ENCODE peak calls at places on chromosomes 6 and 20, in nine cellular contexts. P is OCI-LY7, Y is GM23248, Z is hepatocyte, N is HCT116, J is SK-N-SH, E is PC-3, C is GM23338, I is neural progenitor cell. X is an unnamed sample.

GRCh38 chr6:37072526-37072925 is 67.1 kb downstream of the FGD2 start:
- DNase-seq in P (no peak), Y (no peak), Z (no peak), N (no peak), J (no peak), E (no peak), C (peak), I (no peak), X (peak)

GRCh38 chr6:81487489-81487888 is 265.0 kb downstream of the TENT5A start:
- DNase-seq in P (no peak), Y (no peak), Z (peak), N (no peak), J (no peak), E (no peak), C (peak), I (no peak), X (no peak)

GRCh38 chr6:17165383-17165782 is 63.5 kb downstream of the STMND1 start:
- DNase-seq in P (no peak), Y (peak), Z (no peak), N (no peak), J (no peak), E (no peak), C (no peak), I (no peak), X (no peak)

GRCh38 chr6:4210619-4211419 is 75.4 kb upstream of the ECI2 start:
- DNase-seq in P (peak), Y (peak), Z (peak), N (peak), J (peak), E (peak), C (peak), I (peak), X (peak)

GRCh38 chr6:154432533-154433476 is 76.2 kb upstream of the IPCEF1 start:
- DNase-seq in P (no peak), Y (peak), Z (no peak), N (no peak), J (no peak), E (no peak), C (no peak), I (no peak), X (no peak)

GRCh38 chr6:136719280-136720044 is 72.8 kb downstream of the MAP3K5 start:
- DNase-seq in P (peak), Y (peak), Z (no peak), N (no peak), J (no peak), E (no peak), C (no peak), I (peak), X (peak)

GRCh38 chr6:152054441-152054840 is 247.0 kb downstream of the ESR1 start:
- DNase-seq in P (no peak), Y (peak), Z (peak), N (peak), J (no peak), E (peak), C (no peak), I (no peak), X (no peak)

GRCh38 chr20:3209023-3209945 is at the start of gene ITPA:
- DNase-seq in P (peak), Y (peak), Z (peak), N (no peak), J (peak), E (peak), C (peak), I (peak), X (peak)

GRCh38 chr20:10626896-10627295 is 46.9 kb downstream of the JAG1 start:
- DNase-seq in P (no peak), Y (no peak), Z (no peak), N (no peak), J (no peak), E (no peak), C (no peak), I (no peak), X (no peak)

GRCh38 chr6:166619912-166620311 is 7.1 kb downstream of the RPS6KA2 start:
- DNase-seq in P (no peak), Y (peak), Z (peak), N (no peak), J (peak), E (peak), C (no peak), I (no peak), X (no peak)

GRCh38 chr6:84976516-84977420 is 212.4 kb upstream of the TBX18 start:
- DNase-seq in P (no peak), Y (no peak), Z (no peak), N (no peak), J (no peak), E (no peak), C (no peak), I (no peak), X (no peak)

GRCh38 chr20:64109390-64109747 is 2.0 kb upstream of the NPBWR2 start:
- DNase-seq in P (no peak), Y (no peak), Z (no peak), N (no peak), J (no peak), E (no peak), C (peak), I (no peak), X (no peak)

GRCh38 chr6:126054258-126054702 is 67.9 kb downstream of the TRMT11 start:
- DNase-seq in P (no peak), Y (no peak), Z (peak), N (no peak), J (peak), E (peak), C (no peak), I (no peak), X (no peak)
- TF ChIP-seq EZH2phosphoT487 in P (no peak), Y (no peak), Z (no peak), N (no peak), J (no peak), E (no peak), C (no peak), I (no peak), X (no peak)

GRCh38 chr6:74578339-74578738 is 627.5 kb downstream of the COL12A1 start:
- DNase-seq in P (no peak), Y (peak), Z (no peak), N (no peak), J (no peak), E (peak), C (no peak), I (no peak), X (no peak)
- H2AFZ ChIP-seq in P (no peak), Y (peak), Z (no peak), N (no peak), J (no peak), E (no peak), C (no peak), I (no peak), X (no peak)

GRCh38 chr20:58179432-58180099 is 48.9 kb downstream of the ANKRD60 start:
- DNase-seq in P (peak), Y (peak), Z (peak), N (no peak), J (peak), E (peak), C (peak), I (peak), X (peak)
- TF ChIP-seq EZH2phosphoT487 in P (no peak), Y (no peak), Z (no peak), N (no peak), J (no peak), E (no peak), C (no peak), I (no peak), X (no peak)

GRCh38 chr6:47196113-47196512 is 113.6 kb downstream of the TNFRSF21 start:
- DNase-seq in P (no peak), Y (no peak), Z (no peak), N (no peak), J (no peak), E (no peak), C (no peak), I (no peak), X (no peak)

GRCh38 chr6:47200536-47201334 is 109.0 kb downstream of the TNFRSF21 start:
- DNase-seq in P (no peak), Y (no peak), Z (no peak), N (no peak), J (no peak), E (no peak), C (no peak), I (no peak), X (no peak)

GRCh38 chr6:47202638-47203037 is 107.1 kb downstream of the TNFRSF21 start:
- DNase-seq in P (no peak), Y (no peak), Z (no peak), N (no peak), J (no peak), E (no peak), C (no peak), I (no peak), X (no peak)

GRCh38 chr6:47195251-47195650 is 114.5 kb downstream of the TNFRSF21 start:
- DNase-seq in P (no peak), Y (no peak), Z (peak), N (no peak), J (peak), E (no peak), C (no peak), I (no peak), X (no peak)

DNA sequence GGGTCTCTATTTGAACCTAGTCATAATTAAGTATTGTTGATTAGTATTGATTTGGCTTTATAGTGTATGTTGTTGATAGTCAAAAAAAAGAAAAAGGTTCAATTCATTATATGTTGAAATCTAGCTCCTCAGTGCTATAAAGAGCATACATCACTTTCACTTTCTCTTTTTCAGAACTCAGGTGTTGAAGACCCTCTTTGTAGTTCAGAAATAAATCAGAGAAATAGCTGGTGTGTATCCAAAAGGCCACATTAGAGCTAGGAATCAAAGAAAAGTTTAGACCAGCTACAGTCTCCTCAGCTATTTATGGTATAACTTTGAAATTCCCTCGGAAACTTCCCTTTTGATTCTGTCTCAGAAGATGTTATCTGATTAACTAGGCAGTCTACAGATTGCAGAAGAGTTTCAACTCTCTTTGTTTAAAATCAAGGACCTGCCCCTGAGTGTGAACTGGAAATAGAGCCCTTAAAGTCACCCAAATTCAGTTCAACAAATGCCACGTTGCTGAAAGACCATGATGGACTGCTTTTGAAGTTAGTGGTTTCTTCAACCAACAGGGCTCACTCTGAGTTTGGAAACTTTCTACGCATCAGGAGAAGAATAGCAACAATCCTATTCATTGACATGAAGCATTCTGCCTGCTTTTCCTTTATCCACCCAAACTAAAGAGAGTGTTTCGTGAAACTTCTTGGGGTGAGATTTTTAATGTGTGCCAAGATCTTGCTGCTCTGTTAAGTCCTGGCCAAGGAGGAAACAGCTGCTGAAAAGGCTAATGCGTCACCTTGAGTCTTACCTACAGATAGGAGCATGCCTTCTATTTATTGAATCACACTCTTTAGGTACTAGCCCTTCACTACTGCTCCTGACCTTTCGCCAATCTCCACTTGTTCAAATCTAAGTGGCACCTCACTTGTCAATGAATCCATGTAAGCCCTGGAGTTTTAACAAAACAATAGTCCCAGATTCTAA is 111.7 kb downstream of the TNFRSF21 start:
- DNase-seq in P (peak), Y (no peak), Z (no peak), N (no peak), J (no peak), E (no peak), C (no peak), I (no peak), X (no peak)
- H2AFZ ChIP-seq in P (peak), Y (peak), Z (peak), N (peak), J (no peak), E (peak), C (no peak), I (peak), X (no peak)

GRCh38 chr6:27096834-27097511 is 150.5 kb upstream of the PRSS16 start:
- DNase-seq in P (no peak), Y (peak), Z (peak), N (peak), J (peak), E (no peak), C (peak), I (peak), X (no peak)
- TF ChIP-seq EZH2phosphoT487 in P (no peak), Y (no peak), Z (no peak), N (no peak), J (no peak), E (no peak), C (no peak), I (peak), X (no peak)

X was measured in MM.1S.